ENCODE peak calls at places on chromosomes 13 and 19, in six cellular contexts. One of them, this sample, is unnamed.

GRCh38 chr13:23797276-23797903 is 91.8 kb downstream of the MIPEP start:
- DNase-seq in neural progenitor cell: no peak
- DNase-seq in ascending aorta: no peak
- DNase-seq in adrenal gland: no peak
- DNase-seq in HCT116: no peak
- DNase-seq in IMR-90: no peak
- DNase-seq in this sample: no peak

GRCh38 chr13:77460195-77460594 is 75.3 kb upstream of the SCEL start:
- DNase-seq in IMR-90: no peak
- DNase-seq in ascending aorta: peak; percentile 77
- DNase-seq in HCT116: no peak
- DNase-seq in neural progenitor cell: no peak
- DNase-seq in adrenal gland: peak; percentile 50
- DNase-seq in this sample: peak; percentile 78

GRCh38 chr13:27403727-27404385 is 20.6 kb upstream of the GTF3A start:
- DNase-seq in ascending aorta: no peak
- DNase-seq in adrenal gland: no peak
- DNase-seq in neural progenitor cell: no peak
- DNase-seq in IMR-90: no peak
- DNase-seq in HCT116: no peak
- DNase-seq in this sample: no peak

GRCh38 chr13:92413452-92413851 is 813.2 kb upstream of the GPC6 start:
- DNase-seq in adrenal gland: no peak
- DNase-seq in IMR-90: no peak
- DNase-seq in HCT116: no peak
- DNase-seq in neural progenitor cell: no peak
- DNase-seq in ascending aorta: no peak
- DNase-seq in this sample: no peak

GRCh38 chr13:39350461-39350881 is 252.5 kb downstream of the LHFPL6 start:
- DNase-seq in adrenal gland: no peak
- DNase-seq in IMR-90: no peak
- DNase-seq in ascending aorta: no peak
- DNase-seq in neural progenitor cell: peak; percentile 11
- DNase-seq in HCT116: no peak
- DNase-seq in this sample: no peak

GRCh38 chr13:108807841-108808240 is 178.4 kb downstream of the MYO16 start:
- DNase-seq in ascending aorta: no peak
- DNase-seq in adrenal gland: no peak
- DNase-seq in HCT116: no peak
- DNase-seq in neural progenitor cell: no peak
- DNase-seq in IMR-90: peak; percentile 55
- DNase-seq in this sample: no peak

GRCh38 chr13:82675024-82675423 is 1207.2 kb downstream of the SLITRK1 start:
- DNase-seq in IMR-90: no peak
- DNase-seq in neural progenitor cell: no peak
- DNase-seq in HCT116: no peak
- DNase-seq in ascending aorta: no peak
- DNase-seq in adrenal gland: no peak
- DNase-seq in this sample: no peak

GRCh38 chr13:92621985-92622384 is 604.6 kb upstream of the GPC6 start:
- DNase-seq in IMR-90: no peak
- DNase-seq in neural progenitor cell: no peak
- DNase-seq in adrenal gland: no peak
- DNase-seq in ascending aorta: no peak
- DNase-seq in HCT116: no peak
- DNase-seq in this sample: no peak

GRCh38 chr13:67493835-67494234 is 263.7 kb upstream of the PCDH9 start:
- DNase-seq in ascending aorta: no peak
- DNase-seq in HCT116: no peak
- DNase-seq in adrenal gland: no peak
- DNase-seq in neural progenitor cell: no peak
- DNase-seq in IMR-90: no peak
- DNase-seq in this sample: no peak

GRCh38 chr13:26560456-26560855 is 3.0 kb downstream of the WASF3 start:
- DNase-seq in adrenal gland: no peak
- DNase-seq in HCT116: no peak
- DNase-seq in ascending aorta: no peak
- DNase-seq in neural progenitor cell: no peak
- DNase-seq in IMR-90: no peak
- DNase-seq in this sample: no peak

GRCh38 chr19:49882643-49883042 is 5.1 kb downstream of the TBC1D17 start:
- DNase-seq in adrenal gland: no peak
- DNase-seq in IMR-90: no peak
- DNase-seq in neural progenitor cell: no peak
- DNase-seq in HCT116: no peak
- DNase-seq in ascending aorta: no peak
- DNase-seq in this sample: no peak

GRCh38 chr13:93169980-93170379 is 56.6 kb upstream of the GPC6 start:
- DNase-seq in ascending aorta: no peak
- DNase-seq in adrenal gland: no peak
- DNase-seq in IMR-90: peak; percentile 97
- DNase-seq in HCT116: no peak
- DNase-seq in neural progenitor cell: no peak
- DNase-seq in this sample: no peak

GRCh38 chr13:103063376-103063775 is 2.8 kb downstream of the SLC10A2 start:
- DNase-seq in adrenal gland: no peak
- DNase-seq in HCT116: no peak
- DNase-seq in ascending aorta: no peak
- DNase-seq in IMR-90: no peak
- DNase-seq in neural progenitor cell: no peak
- DNase-seq in this sample: no peak

GRCh38 chr13:21138561-21138960 is 37.8 kb downstream of the SKA3 start:
- DNase-seq in HCT116: no peak
- DNase-seq in ascending aorta: no peak
- DNase-seq in neural progenitor cell: no peak
- DNase-seq in IMR-90: no peak
- DNase-seq in adrenal gland: no peak
- DNase-seq in this sample: no peak

GRCh38 chr13:40445557-40445990 is 220.9 kb downstream of the FOXO1 start:
- DNase-seq in HCT116: no peak
- DNase-seq in IMR-90: no peak
- DNase-seq in neural progenitor cell: no peak
- DNase-seq in ascending aorta: no peak
- DNase-seq in adrenal gland: peak; percentile 39
- DNase-seq in this sample: no peak

GRCh38 chr13:112648966-112649690 is 40.7 kb upstream of the ATP11A start:
- DNase-seq in ascending aorta: no peak
- DNase-seq in adrenal gland: no peak
- DNase-seq in HCT116: no peak
- DNase-seq in IMR-90: no peak
- DNase-seq in neural progenitor cell: no peak
- DNase-seq in this sample: no peak

GRCh38 chr13:105598551-105598950 is 936.9 kb downstream of the EFNB2 start:
- DNase-seq in adrenal gland: no peak
- DNase-seq in neural progenitor cell: no peak
- DNase-seq in IMR-90: peak; percentile 52
- DNase-seq in HCT116: no peak
- DNase-seq in ascending aorta: no peak
- DNase-seq in this sample: no peak

GRCh38 chr13:43758834-43759233 is 27.9 kb downstream of the ENOX1 start:
- DNase-seq in IMR-90: no peak
- DNase-seq in neural progenitor cell: no peak
- DNase-seq in adrenal gland: no peak
- DNase-seq in ascending aorta: no peak
- DNase-seq in HCT116: no peak
- DNase-seq in this sample: no peak

GRCh38 chr19:45769821-45770191 is 754 bp upstream of the SIX5 start:
- DNase-seq in neural progenitor cell: peak; percentile 73
- DNase-seq in IMR-90: peak; percentile 38
- DNase-seq in HCT116: no peak
- DNase-seq in ascending aorta: no peak
- DNase-seq in adrenal gland: peak; percentile 68
- DNase-seq in this sample: peak; percentile 83

GRCh38 chr19:14248578-14249011 is 42.6 kb upstream of the ADGRL1 start:
- DNase-seq in ascending aorta: peak; percentile 71
- DNase-seq in neural progenitor cell: peak; percentile 93
- DNase-seq in IMR-90: no peak
- DNase-seq in HCT116: no peak
- DNase-seq in adrenal gland: no peak
- DNase-seq in this sample: no peak

GRCh38 chr13:101303512-101303911 is 112.8 kb downstream of the NALCN start:
- DNase-seq in adrenal gland: no peak
- DNase-seq in neural progenitor cell: no peak
- DNase-seq in HCT116: no peak
- DNase-seq in ascending aorta: no peak
- DNase-seq in IMR-90: no peak
- DNase-seq in this sample: peak; percentile 45

GRCh38 chr13:27599845-27600553 is 20.3 kb downstream of the LNX2 start:
- DNase-seq in IMR-90: peak; percentile 67
- DNase-seq in adrenal gland: peak; percentile 51
- DNase-seq in neural progenitor cell: no peak
- DNase-seq in HCT116: peak; percentile 34
- DNase-seq in ascending aorta: no peak
- DNase-seq in this sample: no peak

GRCh38 chr13:51923983-51924539 is 62.3 kb downstream of the CCDC70 start:
- DNase-seq in ascending aorta: no peak
- DNase-seq in HCT116: peak; percentile 13
- DNase-seq in neural progenitor cell: peak; percentile 20
- DNase-seq in IMR-90: no peak
- DNase-seq in adrenal gland: no peak
- DNase-seq in this sample: no peak

GRCh38 chr19:15466851-15467733 is 2.7 kb upstream of the RASAL3 start:
- DNase-seq in adrenal gland: no peak
- DNase-seq in IMR-90: peak; percentile 43
- DNase-seq in neural progenitor cell: no peak
- DNase-seq in HCT116: no peak
- DNase-seq in ascending aorta: no peak
- DNase-seq in this sample: no peak

GRCh38 chr19:5343848-5344247 is 3.2 kb upstream of the PTPRS start:
- DNase-seq in HCT116: no peak
- DNase-seq in neural progenitor cell: no peak
- DNase-seq in ascending aorta: no peak
- DNase-seq in adrenal gland: no peak
- DNase-seq in IMR-90: peak; percentile 47
- DNase-seq in this sample: no peak

GRCh38 chr19:3531716-3532115 is 7.3 kb upstream of the TEKTIP1 start:
- DNase-seq in ascending aorta: no peak
- DNase-seq in neural progenitor cell: no peak
- DNase-seq in IMR-90: no peak
- DNase-seq in adrenal gland: no peak
- DNase-seq in HCT116: no peak
- DNase-seq in this sample: no peak
- TF ChIP-seq CTCF in ascending aorta: no peak
- TF ChIP-seq CTCF in neural progenitor cell: no peak
- TF ChIP-seq CTCF in IMR-90: no peak
- TF ChIP-seq CTCF in adrenal gland: no peak
- TF ChIP-seq CTCF in HCT116: no peak
- TF ChIP-seq CTCF in this sample: no peak

DNA sequence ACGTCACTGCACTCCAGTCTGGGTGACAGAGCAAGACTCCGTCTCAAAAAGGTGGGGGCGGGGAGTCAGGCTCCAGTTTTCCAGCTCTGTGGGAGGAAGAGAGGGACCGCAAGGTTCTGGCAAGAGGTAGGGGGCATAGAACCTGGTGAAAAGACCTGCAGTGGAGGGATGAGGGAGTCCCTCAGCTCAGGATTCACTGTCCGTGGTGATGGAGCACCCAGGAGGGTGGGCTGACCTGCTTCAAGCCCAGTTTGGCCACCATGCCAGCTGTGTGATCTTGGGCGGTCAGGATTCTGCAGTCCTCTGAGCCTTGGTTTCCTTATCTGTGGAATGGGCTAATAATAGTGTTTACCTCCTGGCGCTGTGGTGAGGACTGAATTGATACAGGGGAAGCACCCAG is 21.2 kb downstream of the SLC8A2 start:
- DNase-seq in IMR-90: no peak
- DNase-seq in HCT116: no peak
- DNase-seq in ascending aorta: no peak
- DNase-seq in adrenal gland: no peak
- DNase-seq in neural progenitor cell: no peak
- DNase-seq in this sample: no peak
- H3K27me3 ChIP-seq in IMR-90: peaks cover 54% of the 10 kb centered on the region
- H3K27me3 ChIP-seq in HCT116: peaks cover 6% of the 10 kb centered on the region
- H3K27me3 ChIP-seq in ascending aorta: peaks cover 24% of the 10 kb centered on the region
- H3K27me3 ChIP-seq in adrenal gland: peaks cover 25% of the 10 kb centered on the region
- H3K27me3 ChIP-seq in neural progenitor cell: peaks cover 50% of the 10 kb centered on the region
- H3K27me3 ChIP-seq in this sample: peaks cover 7% of the 10 kb centered on the region

DNA sequence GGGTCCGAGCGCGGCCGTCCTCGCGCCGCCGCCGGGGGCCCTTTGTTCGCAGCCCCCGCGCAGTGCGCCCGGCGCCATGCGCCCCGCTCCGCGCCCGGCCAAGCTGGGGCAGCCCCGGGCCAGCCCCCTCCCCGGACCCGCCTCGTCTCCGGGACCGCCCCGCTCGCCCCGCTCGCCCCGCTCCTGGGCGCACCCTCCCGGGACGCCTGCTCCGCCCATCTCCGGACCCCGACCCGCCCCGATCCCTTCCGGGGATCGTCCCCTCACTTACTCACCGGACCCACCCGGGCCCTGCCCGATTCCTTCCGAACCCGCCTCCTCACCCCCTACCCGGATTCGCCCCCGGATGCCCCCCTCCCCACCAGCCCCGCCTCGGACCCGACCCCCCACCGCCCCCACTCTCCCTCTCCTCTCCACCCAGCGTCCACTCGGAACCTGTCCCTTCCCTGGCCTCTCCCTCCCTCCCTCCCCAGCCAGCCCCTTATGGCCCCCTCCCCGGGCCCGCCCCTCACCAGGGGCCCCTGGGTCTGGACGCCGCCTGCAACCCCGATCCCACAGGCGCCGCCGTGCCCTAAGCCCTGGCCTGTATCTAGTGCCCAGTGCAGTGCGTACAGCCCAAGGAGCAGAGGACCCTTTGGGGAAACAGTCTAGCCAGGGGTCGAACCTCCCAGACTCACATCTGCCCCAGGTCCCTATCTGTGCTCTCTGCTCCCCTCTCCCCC is at the start of gene CPAMD8:
- DNase-seq in HCT116: no peak
- DNase-seq in IMR-90: no peak
- DNase-seq in adrenal gland: no peak
- DNase-seq in neural progenitor cell: peak; percentile 70
- DNase-seq in ascending aorta: no peak
- DNase-seq in this sample: no peak
- H3K4me1 ChIP-seq in HCT116: peaks cover 31% of the 10 kb centered on the region
- H3K4me1 ChIP-seq in IMR-90: peaks cover 2% of the 10 kb centered on the region
- H3K4me1 ChIP-seq in adrenal gland: no peaks in the 10 kb centered on the region
- H3K4me1 ChIP-seq in neural progenitor cell: peaks cover 14% of the 10 kb centered on the region
- H3K4me1 ChIP-seq in ascending aorta: no peaks in the 10 kb centered on the region
- H3K4me1 ChIP-seq in this sample: peaks cover 15% of the 10 kb centered on the region

DNA sequence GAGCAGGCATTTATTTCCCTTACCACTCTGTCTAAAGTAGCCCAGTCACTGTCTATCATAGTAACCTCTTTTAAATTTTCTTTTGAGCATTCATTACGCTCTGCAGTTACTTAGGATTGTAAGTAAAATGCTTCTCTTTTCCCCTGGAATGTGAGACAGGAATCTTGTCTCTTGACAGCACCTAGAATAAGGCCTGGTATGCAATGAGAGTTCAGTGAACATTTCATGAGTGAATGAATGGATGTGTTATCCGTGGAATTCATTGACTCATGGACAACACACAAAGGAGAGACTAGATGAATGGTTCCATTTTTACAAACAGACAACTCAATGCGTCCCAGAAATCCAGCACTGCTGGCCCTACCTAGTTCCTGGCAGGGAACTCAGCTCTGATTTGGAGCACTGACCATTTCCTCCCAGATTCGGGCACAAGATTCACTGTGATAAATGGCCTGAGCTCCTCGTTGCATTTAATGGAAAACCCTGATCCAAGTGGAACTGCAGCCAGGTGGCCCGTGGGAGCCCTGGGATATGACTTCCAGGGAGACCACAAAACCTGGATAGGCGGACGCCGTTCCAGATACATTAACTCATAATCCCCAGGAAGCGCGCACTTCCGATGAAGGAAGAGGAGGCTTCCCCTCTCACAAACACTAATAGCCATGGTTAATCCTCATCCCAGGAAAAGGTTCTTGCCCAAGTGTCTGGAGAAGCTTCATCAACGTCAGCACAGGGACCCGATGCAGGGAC is 211.0 kb upstream of the TSHZ3 start:
- DNase-seq in IMR-90: peak; percentile 11
- DNase-seq in adrenal gland: no peak
- DNase-seq in ascending aorta: no peak
- DNase-seq in HCT116: no peak
- DNase-seq in neural progenitor cell: no peak
- DNase-seq in this sample: no peak
- TF ChIP-seq CTCF in IMR-90: no peak
- TF ChIP-seq CTCF in adrenal gland: no peak
- TF ChIP-seq CTCF in ascending aorta: no peak
- TF ChIP-seq CTCF in HCT116: no peak
- TF ChIP-seq CTCF in neural progenitor cell: no peak
- TF ChIP-seq CTCF in this sample: no peak